ENCODE peak calls at places on chromosomes 3 and 15, in nine cellular contexts. One of them, this sample, is unnamed.

GRCh38 chr15:92617197-92618037 is 38.2 kb downstream of the FAM174B start:
- DNase-seq in fibroblast of the conjunctiva: peak
- DNase-seq in AG04449: no peak
- DNase-seq in psoas muscle: peak
- DNase-seq in ureter: peak
- DNase-seq in Right ventricle myocardium inferior: no peak
- DNase-seq in right cardiac atrium: peak
- DNase-seq in fibroblast of villous mesenchyme: peak
- DNase-seq in transverse colon: peak
- DNase-seq in this sample: peak

GRCh38 chr3:101081990-101082389 is 88.8 kb upstream of the ABI3BP start:
- DNase-seq in fibroblast of the conjunctiva: no peak
- DNase-seq in AG04449: no peak
- DNase-seq in psoas muscle: no peak
- DNase-seq in ureter: no peak
- DNase-seq in Right ventricle myocardium inferior: no peak
- DNase-seq in right cardiac atrium: no peak
- DNase-seq in fibroblast of villous mesenchyme: peak
- DNase-seq in transverse colon: no peak
- DNase-seq in this sample: no peak

GRCh38 chr15:77010312-77010686 is 15.4 kb downstream of the PSTPIP1 start:
- DNase-seq in fibroblast of the conjunctiva: no peak
- DNase-seq in AG04449: no peak
- DNase-seq in psoas muscle: no peak
- DNase-seq in ureter: no peak
- DNase-seq in Right ventricle myocardium inferior: no peak
- DNase-seq in right cardiac atrium: no peak
- DNase-seq in fibroblast of villous mesenchyme: no peak
- DNase-seq in transverse colon: no peak
- DNase-seq in this sample: no peak

GRCh38 chr3:151171145-151171544 is 31.9 kb downstream of the GPR171 start:
- DNase-seq in fibroblast of the conjunctiva: no peak
- DNase-seq in AG04449: no peak
- DNase-seq in psoas muscle: no peak
- DNase-seq in ureter: no peak
- DNase-seq in Right ventricle myocardium inferior: no peak
- DNase-seq in right cardiac atrium: no peak
- DNase-seq in fibroblast of villous mesenchyme: no peak
- DNase-seq in transverse colon: peak
- DNase-seq in this sample: peak

GRCh38 chr15:59917504-59918157 is 86.5 kb upstream of the FOXB1 start:
- DNase-seq in fibroblast of the conjunctiva: peak
- DNase-seq in AG04449: no peak
- DNase-seq in psoas muscle: peak
- DNase-seq in ureter: peak
- DNase-seq in Right ventricle myocardium inferior: no peak
- DNase-seq in right cardiac atrium: no peak
- DNase-seq in fibroblast of villous mesenchyme: peak
- DNase-seq in transverse colon: peak
- DNase-seq in this sample: peak

GRCh38 chr15:101477851-101478353 is 11.6 kb downstream of the PCSK6 start:
- DNase-seq in fibroblast of the conjunctiva: no peak
- DNase-seq in AG04449: no peak
- DNase-seq in psoas muscle: no peak
- DNase-seq in ureter: no peak
- DNase-seq in Right ventricle myocardium inferior: no peak
- DNase-seq in right cardiac atrium: no peak
- DNase-seq in fibroblast of villous mesenchyme: no peak
- DNase-seq in transverse colon: no peak
- DNase-seq in this sample: no peak

GRCh38 chr3:107846282-107846852 is 244.5 kb downstream of the CD47 start:
- DNase-seq in fibroblast of the conjunctiva: peak
- DNase-seq in AG04449: no peak
- DNase-seq in psoas muscle: peak
- DNase-seq in ureter: peak
- DNase-seq in Right ventricle myocardium inferior: peak
- DNase-seq in right cardiac atrium: peak
- DNase-seq in fibroblast of villous mesenchyme: peak
- DNase-seq in transverse colon: peak
- DNase-seq in this sample: peak

GRCh38 chr3:129357616-129358015 is 70.8 kb downstream of the EFCAB12 start:
- DNase-seq in fibroblast of the conjunctiva: no peak
- DNase-seq in AG04449: no peak
- DNase-seq in psoas muscle: no peak
- DNase-seq in ureter: no peak
- DNase-seq in Right ventricle myocardium inferior: no peak
- DNase-seq in right cardiac atrium: no peak
- DNase-seq in fibroblast of villous mesenchyme: no peak
- DNase-seq in transverse colon: no peak
- DNase-seq in this sample: no peak

GRCh38 chr15:20346082-20346805 is 195.4 kb downstream of the GOLGA6L6 start:
- DNase-seq in fibroblast of the conjunctiva: no peak
- DNase-seq in AG04449: no peak
- DNase-seq in psoas muscle: no peak
- DNase-seq in ureter: peak
- DNase-seq in Right ventricle myocardium inferior: peak
- DNase-seq in right cardiac atrium: peak
- DNase-seq in fibroblast of villous mesenchyme: no peak
- DNase-seq in transverse colon: no peak
- DNase-seq in this sample: peak

GRCh38 chr3:132253262-132253878 is 63.8 kb upstream of the ACP3 start:
- DNase-seq in fibroblast of the conjunctiva: peak
- DNase-seq in AG04449: no peak
- DNase-seq in psoas muscle: no peak
- DNase-seq in ureter: peak
- DNase-seq in Right ventricle myocardium inferior: no peak
- DNase-seq in right cardiac atrium: no peak
- DNase-seq in fibroblast of villous mesenchyme: peak
- DNase-seq in transverse colon: peak
- DNase-seq in this sample: peak

GRCh38 chr3:117217837-117218236 is 508.3 kb downstream of the TUSC7 start:
- DNase-seq in fibroblast of the conjunctiva: no peak
- DNase-seq in AG04449: no peak
- DNase-seq in psoas muscle: no peak
- DNase-seq in ureter: no peak
- DNase-seq in Right ventricle myocardium inferior: no peak
- DNase-seq in right cardiac atrium: no peak
- DNase-seq in fibroblast of villous mesenchyme: no peak
- DNase-seq in transverse colon: no peak
- DNase-seq in this sample: no peak

GRCh38 chr15:37038716-37039106 is 61.6 kb downstream of the MEIS2 start:
- DNase-seq in fibroblast of the conjunctiva: no peak
- DNase-seq in AG04449: no peak
- DNase-seq in psoas muscle: no peak
- DNase-seq in ureter: no peak
- DNase-seq in Right ventricle myocardium inferior: no peak
- DNase-seq in right cardiac atrium: no peak
- DNase-seq in fibroblast of villous mesenchyme: no peak
- DNase-seq in transverse colon: no peak
- DNase-seq in this sample: no peak

GRCh38 chr3:128205616-128206015 is 52.3 kb downstream of the EEFSEC start:
- DNase-seq in fibroblast of the conjunctiva: no peak
- DNase-seq in AG04449: no peak
- DNase-seq in psoas muscle: no peak
- DNase-seq in ureter: no peak
- DNase-seq in Right ventricle myocardium inferior: no peak
- DNase-seq in right cardiac atrium: no peak
- DNase-seq in fibroblast of villous mesenchyme: no peak
- DNase-seq in transverse colon: no peak
- DNase-seq in this sample: no peak

GRCh38 chr15:51312132-51312531 is 26.3 kb downstream of the CYP19A1 start:
- DNase-seq in fibroblast of the conjunctiva: peak
- DNase-seq in AG04449: no peak
- DNase-seq in psoas muscle: no peak
- DNase-seq in ureter: no peak
- DNase-seq in Right ventricle myocardium inferior: no peak
- DNase-seq in right cardiac atrium: no peak
- DNase-seq in fibroblast of villous mesenchyme: peak
- DNase-seq in transverse colon: no peak
- DNase-seq in this sample: no peak

GRCh38 chr15:75369897-75370581 is 1.6 kb upstream of the MAN2C1 start:
- DNase-seq in fibroblast of the conjunctiva: no peak
- DNase-seq in AG04449: no peak
- DNase-seq in psoas muscle: no peak
- DNase-seq in ureter: no peak
- DNase-seq in Right ventricle myocardium inferior: no peak
- DNase-seq in right cardiac atrium: no peak
- DNase-seq in fibroblast of villous mesenchyme: peak
- DNase-seq in transverse colon: no peak
- DNase-seq in this sample: no peak

GRCh38 chr3:130894130-130894872 is 417 bp downstream of the ATP2C1 start:
- DNase-seq in fibroblast of the conjunctiva: no peak
- DNase-seq in AG04449: no peak
- DNase-seq in psoas muscle: peak
- DNase-seq in ureter: peak
- DNase-seq in Right ventricle myocardium inferior: peak
- DNase-seq in right cardiac atrium: peak
- DNase-seq in fibroblast of villous mesenchyme: no peak
- DNase-seq in transverse colon: peak
- DNase-seq in this sample: peak

GRCh38 chr3:40035177-40035576 is 225.8 kb downstream of the MYRIP start:
- DNase-seq in fibroblast of the conjunctiva: peak
- DNase-seq in AG04449: no peak
- DNase-seq in psoas muscle: no peak
- DNase-seq in ureter: no peak
- DNase-seq in Right ventricle myocardium inferior: no peak
- DNase-seq in right cardiac atrium: no peak
- DNase-seq in fibroblast of villous mesenchyme: no peak
- DNase-seq in transverse colon: no peak
- DNase-seq in this sample: no peak

GRCh38 chr15:55799287-55800212 is 56.6 kb upstream of the PRTG start:
- DNase-seq in fibroblast of the conjunctiva: no peak
- DNase-seq in AG04449: no peak
- DNase-seq in psoas muscle: no peak
- DNase-seq in ureter: no peak
- DNase-seq in Right ventricle myocardium inferior: no peak
- DNase-seq in right cardiac atrium: no peak
- DNase-seq in fibroblast of villous mesenchyme: peak
- DNase-seq in transverse colon: peak
- DNase-seq in this sample: peak

GRCh38 chr3:125137432-125138033 is 75.0 kb downstream of the SLC12A8 start:
- DNase-seq in fibroblast of the conjunctiva: peak
- DNase-seq in AG04449: no peak
- DNase-seq in psoas muscle: peak
- DNase-seq in ureter: no peak
- DNase-seq in Right ventricle myocardium inferior: no peak
- DNase-seq in right cardiac atrium: no peak
- DNase-seq in fibroblast of villous mesenchyme: peak
- DNase-seq in transverse colon: no peak
- DNase-seq in this sample: peak

GRCh38 chr3:69403406-69403934 is 17.6 kb upstream of the FRMD4B start:
- DNase-seq in fibroblast of the conjunctiva: no peak
- DNase-seq in AG04449: no peak
- DNase-seq in psoas muscle: no peak
- DNase-seq in ureter: no peak
- DNase-seq in Right ventricle myocardium inferior: no peak
- DNase-seq in right cardiac atrium: no peak
- DNase-seq in fibroblast of villous mesenchyme: no peak
- DNase-seq in transverse colon: no peak
- DNase-seq in this sample: no peak

GRCh38 chr15:99454941-99455795 is 110.6 kb upstream of the MEF2A start:
- DNase-seq in fibroblast of the conjunctiva: peak
- DNase-seq in AG04449: peak
- DNase-seq in psoas muscle: peak
- DNase-seq in ureter: peak
- DNase-seq in Right ventricle myocardium inferior: peak
- DNase-seq in right cardiac atrium: peak
- DNase-seq in fibroblast of villous mesenchyme: peak
- DNase-seq in transverse colon: peak
- DNase-seq in this sample: peak

GRCh38 chr3:179276001-179276400 is 25.1 kb upstream of the KCNMB3 start:
- DNase-seq in fibroblast of the conjunctiva: no peak
- DNase-seq in AG04449: no peak
- DNase-seq in psoas muscle: no peak
- DNase-seq in ureter: no peak
- DNase-seq in Right ventricle myocardium inferior: no peak
- DNase-seq in right cardiac atrium: no peak
- DNase-seq in fibroblast of villous mesenchyme: no peak
- DNase-seq in transverse colon: no peak
- DNase-seq in this sample: no peak

GRCh38 chr15:86906406-86906805 is 826.7 kb downstream of the AGBL1 start:
- DNase-seq in fibroblast of the conjunctiva: no peak
- DNase-seq in AG04449: no peak
- DNase-seq in psoas muscle: no peak
- DNase-seq in ureter: no peak
- DNase-seq in Right ventricle myocardium inferior: no peak
- DNase-seq in right cardiac atrium: no peak
- DNase-seq in fibroblast of villous mesenchyme: no peak
- DNase-seq in transverse colon: no peak
- DNase-seq in this sample: no peak

GRCh38 chr15:38745611-38746010 is 181.0 kb upstream of the RASGRP1 start:
- DNase-seq in fibroblast of the conjunctiva: no peak
- DNase-seq in AG04449: no peak
- DNase-seq in psoas muscle: no peak
- DNase-seq in ureter: no peak
- DNase-seq in Right ventricle myocardium inferior: no peak
- DNase-seq in right cardiac atrium: no peak
- DNase-seq in fibroblast of villous mesenchyme: no peak
- DNase-seq in transverse colon: no peak
- DNase-seq in this sample: no peak

GRCh38 chr3:177061382-177061781 is 135.9 kb downstream of the TBL1XR1 start:
- DNase-seq in fibroblast of the conjunctiva: no peak
- DNase-seq in AG04449: no peak
- DNase-seq in psoas muscle: no peak
- DNase-seq in ureter: no peak
- DNase-seq in Right ventricle myocardium inferior: no peak
- DNase-seq in right cardiac atrium: no peak
- DNase-seq in fibroblast of villous mesenchyme: no peak
- DNase-seq in transverse colon: no peak
- DNase-seq in this sample: no peak

GRCh38 chr15:56342653-56343052 is 22.6 kb upstream of the TEX9 start:
- DNase-seq in fibroblast of the conjunctiva: no peak
- DNase-seq in AG04449: no peak
- DNase-seq in psoas muscle: no peak
- DNase-seq in ureter: no peak
- DNase-seq in Right ventricle myocardium inferior: no peak
- DNase-seq in right cardiac atrium: no peak
- DNase-seq in fibroblast of villous mesenchyme: peak
- DNase-seq in transverse colon: no peak
- DNase-seq in this sample: no peak

GRCh38 chr15:69210574-69210973 is 50.1 kb downstream of the GLCE start:
- DNase-seq in fibroblast of the conjunctiva: no peak
- DNase-seq in AG04449: no peak
- DNase-seq in psoas muscle: no peak
- DNase-seq in ureter: no peak
- DNase-seq in Right ventricle myocardium inferior: no peak
- DNase-seq in right cardiac atrium: no peak
- DNase-seq in fibroblast of villous mesenchyme: no peak
- DNase-seq in transverse colon: no peak
- DNase-seq in this sample: no peak

GRCh38 chr15:25176991-25177954 is 222.5 kb downstream of the SNRPN start:
- DNase-seq in fibroblast of the conjunctiva: no peak
- DNase-seq in AG04449: no peak
- DNase-seq in psoas muscle: peak
- DNase-seq in ureter: peak
- DNase-seq in Right ventricle myocardium inferior: peak
- DNase-seq in right cardiac atrium: peak
- DNase-seq in fibroblast of villous mesenchyme: no peak
- DNase-seq in transverse colon: peak
- DNase-seq in this sample: no peak

GRCh38 chr15:94086360-94086759 is 145.0 kb upstream of the MCTP2 start:
- DNase-seq in fibroblast of the conjunctiva: no peak
- DNase-seq in AG04449: no peak
- DNase-seq in psoas muscle: no peak
- DNase-seq in ureter: no peak
- DNase-seq in Right ventricle myocardium inferior: no peak
- DNase-seq in right cardiac atrium: no peak
- DNase-seq in fibroblast of villous mesenchyme: peak
- DNase-seq in transverse colon: no peak
- DNase-seq in this sample: peak

GRCh38 chr15:40695469-40695910 is 516 bp downstream of the RAD51 start:
- DNase-seq in fibroblast of the conjunctiva: no peak
- DNase-seq in AG04449: no peak
- DNase-seq in psoas muscle: no peak
- DNase-seq in ureter: no peak
- DNase-seq in Right ventricle myocardium inferior: no peak
- DNase-seq in right cardiac atrium: no peak
- DNase-seq in fibroblast of villous mesenchyme: peak
- DNase-seq in transverse colon: no peak
- DNase-seq in this sample: no peak

GRCh38 chr3:187667526-187667925 is 2.7 kb downstream of the SST start:
- DNase-seq in fibroblast of the conjunctiva: no peak
- DNase-seq in AG04449: no peak
- DNase-seq in psoas muscle: no peak
- DNase-seq in ureter: no peak
- DNase-seq in Right ventricle myocardium inferior: no peak
- DNase-seq in right cardiac atrium: no peak
- DNase-seq in fibroblast of villous mesenchyme: no peak
- DNase-seq in transverse colon: no peak
- DNase-seq in this sample: no peak